ENCODE peak calls at places on chromosomes 4 and X, in ten cellular contexts. X is epithelial cell of esophagus, L is GM23338, S is cardiac fibroblast, B is AG09309, G is tibial artery, H is GM06990, K is GM12864, Q is PC-3, E is DND-41. N is an unnamed sample.

GRCh38 chrX:102835504-102836146 is 101.4 kb upstream of the RAB40AL start:
- DNase-seq in X (peak; percentile 38), L (peak; percentile 48), S (peak; percentile 57), B (no peak), G (no peak), H (no peak), K (no peak), Q (peak; percentile 53), E (peak; percentile 23), N (peak; percentile 26)

GRCh38 chr4:128358231-128358902 is 70.8 kb upstream of the PGRMC2 start:
- DNase-seq in X (peak; percentile 51), L (no peak), S (peak; percentile 87), B (no peak), G (no peak), H (no peak), K (no peak), Q (no peak), E (no peak), N (no peak)

GRCh38 chrX:18594079-18594478 is 77.8 kb downstream of the RS1 start:
- DNase-seq in X (no peak), L (no peak), S (no peak), B (no peak), G (no peak), H (no peak), K (no peak), Q (no peak), E (no peak), N (no peak)

GRCh38 chrX:113009837-113010236 is 169.2 kb upstream of the AMOT start:
- DNase-seq in X (no peak), L (no peak), S (no peak), B (no peak), G (no peak), H (no peak), K (no peak), Q (no peak), E (no peak), N (no peak)

GRCh38 chrX:74119016-74119910 is 184.7 kb upstream of the ZCCHC13 start:
- DNase-seq in X (peak; percentile 57), L (no peak), S (peak; percentile 14), B (no peak), G (no peak), H (no peak), K (no peak), Q (peak; percentile 79), E (no peak), N (no peak)

GRCh38 chr4:156945532-156945931 is 26.1 kb downstream of the PDGFC start:
- DNase-seq in X (no peak), L (no peak), S (no peak), B (no peak), G (no peak), H (no peak), K (no peak), Q (peak; percentile 52), E (no peak), N (no peak)

GRCh38 chrX:10447577-10448214 is 172.7 kb downstream of the MID1 start:
- DNase-seq in X (peak; percentile 33), L (no peak), S (peak; percentile 35), B (peak; percentile 17), G (no peak), H (no peak), K (no peak), Q (peak; percentile 94), E (no peak), N (no peak)

GRCh38 chr4:101221294-101221693 is 126.0 kb downstream of the PPP3CA start:
- DNase-seq in X (no peak), L (no peak), S (no peak), B (no peak), G (no peak), H (no peak), K (no peak), Q (no peak), E (no peak), N (no peak)

GRCh38 chr4:73883306-73883705 is 14.1 kb downstream of the CXCL1 start:
- DNase-seq in X (peak; percentile 49), L (no peak), S (peak; percentile 41), B (no peak), G (no peak), H (no peak), K (no peak), Q (peak; percentile 84), E (peak; percentile 43), N (peak; percentile 21)

GRCh38 chrX:27597506-27597905 is 7.4 kb downstream of the DCAF8L2 start:
- DNase-seq in X (no peak), L (no peak), S (peak; percentile 38), B (no peak), G (no peak), H (no peak), K (no peak), Q (no peak), E (no peak), N (no peak)

GRCh38 chrX:14051416-14051815 is 21.7 kb upstream of the GEMIN8 start:
- DNase-seq in X (no peak), L (no peak), S (no peak), B (no peak), G (no peak), H (no peak), K (no peak), Q (peak; percentile 46), E (no peak), N (no peak)

GRCh38 chrX:140141444-140142029 is 176.2 kb upstream of the CXorf66 start:
- DNase-seq in X (peak; percentile 36), L (peak; percentile 44), S (peak; percentile 40), B (no peak), G (no peak), H (no peak), K (no peak), Q (peak; percentile 54), E (peak; percentile 17), N (peak; percentile 23)

GRCh38 chr4:39384563-39384962 is 18.4 kb upstream of the RFC1 start:
- DNase-seq in X (no peak), L (peak; percentile 24), S (no peak), B (no peak), G (no peak), H (no peak), K (no peak), Q (no peak), E (no peak), N (no peak)

DNA sequence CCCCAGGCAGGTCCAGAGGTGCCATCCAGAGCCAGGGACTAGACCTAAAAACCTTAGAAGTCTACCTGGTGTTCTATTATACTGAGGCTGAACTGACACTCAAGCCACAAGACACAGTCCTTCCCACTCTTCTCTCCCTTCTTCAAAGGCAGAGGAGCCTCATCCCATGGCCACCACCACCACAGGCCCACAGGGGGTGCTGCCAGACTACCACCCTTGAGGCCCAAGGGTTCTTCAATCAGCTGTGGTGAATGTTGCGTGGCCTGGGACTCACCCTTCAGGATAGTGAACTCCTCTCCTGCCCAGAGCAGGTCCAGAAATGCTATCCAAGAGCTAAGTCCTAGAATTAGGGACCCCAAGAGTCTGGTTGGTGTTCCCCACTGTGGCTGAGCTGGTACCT is 17.5 kb upstream of the RFC1 start:
- DNase-seq in X (no peak), L (no peak), S (no peak), B (no peak), G (no peak), H (no peak), K (no peak), Q (no peak), E (no peak), N (no peak)
- TF ChIP-seq CTCF in X (no peak), L (peak; percentile 41), S (no peak), B (no peak), G (no peak), H (no peak), K (peak; percentile 13), Q (no peak), E (no peak), N (no peak)

GRCh38 chr4:112515278-112516075 is 503 bp downstream of the NEUROG2 start:
- DNase-seq in X (peak; percentile 40), L (peak; percentile 59), S (peak; percentile 24), B (no peak), G (no peak), H (peak; percentile 79), K (no peak), Q (peak; percentile 18), E (no peak), N (peak; percentile 69)

GRCh38 chr4:112517911-112518310 is 1.9 kb upstream of the NEUROG2 start:
- DNase-seq in X (no peak), L (no peak), S (no peak), B (no peak), G (no peak), H (no peak), K (no peak), Q (no peak), E (no peak), N (no peak)

GRCh38 chr4:112516076-112516385 is at the start of gene NEUROG2:
- DNase-seq in X (no peak), L (no peak), S (no peak), B (no peak), G (no peak), H (no peak), K (no peak), Q (no peak), E (no peak), N (no peak)

GRCh38 chr4:112517067-112517588 is 1.1 kb upstream of the NEUROG2 start:
- DNase-seq in X (no peak), L (peak; percentile 67), S (no peak), B (no peak), G (no peak), H (peak; percentile 73), K (peak; percentile 68), Q (no peak), E (no peak), N (peak; percentile 80)

DNA sequence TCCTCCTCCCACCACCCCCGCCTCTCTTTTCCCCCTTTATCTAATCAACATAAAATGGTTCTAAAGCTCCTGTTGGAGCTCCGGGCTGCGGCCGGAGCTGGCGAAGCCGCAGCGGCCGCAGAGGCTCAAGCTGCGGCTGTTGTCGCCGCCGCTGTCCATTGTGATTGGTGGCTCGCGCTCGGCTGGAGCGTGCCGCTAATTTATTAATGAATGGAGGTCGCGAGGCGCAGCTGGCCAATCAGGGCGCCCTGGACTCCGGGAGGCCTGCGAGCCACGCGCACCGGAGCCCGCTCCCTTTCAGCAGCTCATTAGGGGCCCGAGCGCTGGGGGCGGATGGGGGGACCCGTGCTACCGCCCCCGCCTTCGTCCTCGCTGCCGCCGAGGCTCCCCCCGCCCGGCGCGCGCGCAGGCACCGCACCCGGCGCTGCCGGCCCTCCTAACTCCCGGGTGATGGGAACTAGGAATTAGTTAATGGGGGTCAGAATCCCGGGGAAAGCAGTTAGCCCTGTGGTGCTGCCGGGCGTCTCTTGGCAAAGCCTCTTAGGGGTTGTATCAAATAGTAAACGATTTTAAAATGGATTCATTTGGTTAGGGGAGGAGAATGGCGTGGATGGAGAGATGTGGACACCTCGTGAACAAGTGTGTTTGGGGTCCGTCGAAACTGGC is 554 bp upstream of the NEUROG2 start:
- DNase-seq in X (no peak), L (peak; percentile 85), S (no peak), B (no peak), G (no peak), H (peak; percentile 70), K (no peak), Q (no peak), E (no peak), N (peak; percentile 73)
- H3K4me3 ChIP-seq in X (no peak overlapping the region), L (peak overlapping the region; percentile 60), S (no peak overlapping the region), B (no peak overlapping the region), G (peak overlapping the region; percentile 50), H (peak overlapping the region; percentile 79), K (peak overlapping the region; percentile 67), Q (peak overlapping the region; percentile 69), E (no peak overlapping the region), N (peak overlapping the region; percentile 96)

GRCh38 chrX:36963069-36963808 is 44.9 kb upstream of the FAM47C start:
- DNase-seq in X (no peak), L (peak; percentile 36), S (no peak), B (no peak), G (no peak), H (no peak), K (no peak), Q (no peak), E (no peak), N (no peak)
- TF ChIP-seq CTCF in X (no peak), L (no peak), S (no peak), B (no peak), G (no peak), H (no peak), K (no peak), Q (no peak), E (no peak), N (no peak)

GRCh38 chr4:174273960-174274359 is 9.5 kb downstream of the FBXO8 start:
- DNase-seq in X (no peak), L (no peak), S (no peak), B (no peak), G (no peak), H (no peak), K (no peak), Q (no peak), E (no peak), N (no peak)
- H3K4me3 ChIP-seq in X (no peak overlapping the region), L (no peak overlapping the region), S (no peak overlapping the region), B (no peak overlapping the region), G (no peak overlapping the region), H (no peak overlapping the region), K (no peak overlapping the region), Q (no peak overlapping the region), E (no peak overlapping the region), N (no peak overlapping the region)